ENCODE peak calls at places on chromosomes 7 and 10, in seven cellular contexts. C is AG10803; I is mesothelial cell of epicardium; V is stimulated activated CD4-positive, alpha-beta T cell treated with anti-CD3 and anti-CD28 coated beads, TNF-alpha, amount 100 ng/mL, for 48 hours; L is mammary epithelial cell; Y is heart left ventricle; A is mesendoderm. U is an unnamed sample.

GRCh38 chr7:87517136-87517805 is 41.8 kb upstream of the ABCB4 start:
- DNase-seq in I (no peak), A (no peak), V (no peak), C (peak; percentile 8), Y (no peak), L (peak; percentile 18), U (no peak)

GRCh38 chr7:26165950-26166680 is 14.1 kb downstream of the NFE2L3 start:
- DNase-seq in Y (no peak), A (no peak), L (no peak), V (no peak), C (no peak), I (no peak), U (no peak)

GRCh38 chr7:23273141-23273599 is 26.0 kb upstream of the MALSU1 start:
- DNase-seq in A (peak; percentile 92), V (peak; percentile 94), Y (peak; percentile 64), C (peak; percentile 60), I (peak; percentile 89), L (peak; percentile 88), U (peak; percentile 84)

GRCh38 chr10:109914966-109915365 is 8.3 kb downstream of the XPNPEP1 start:
- DNase-seq in Y (no peak), A (no peak), V (no peak), C (peak; percentile 83), I (no peak), L (peak; percentile 91), U (no peak)

GRCh38 chr10:67306588-67307205 is 380.9 kb downstream of the LRRTM3 start:
- DNase-seq in Y (no peak), I (no peak), A (peak; percentile 59), C (no peak), L (peak; percentile 0), V (no peak), U (no peak)

GRCh38 chr7:100573691-100574361 is at the start of gene SAP25:
- DNase-seq in C (no peak), V (no peak), A (no peak), I (no peak), Y (no peak), L (no peak), U (no peak)

GRCh38 chr10:31619410-31620095 is 300.5 kb downstream of the ZEB1 start:
- DNase-seq in Y (peak; percentile 59), L (no peak), V (no peak), A (no peak), C (peak; percentile 55), I (no peak), U (no peak)

GRCh38 chr10:63434866-63435854 is 30.6 kb downstream of the JMJD1C start:
- DNase-seq in L (no peak), I (no peak), C (no peak), Y (no peak), V (no peak), A (peak; percentile 50), U (no peak)

GRCh38 chr7:137992738-137993394 is 9.0 kb downstream of the CREB3L2 start:
- DNase-seq in A (no peak), Y (peak; percentile 51), C (peak; percentile 100), L (peak; percentile 76), V (no peak), I (no peak), U (no peak)

GRCh38 chr7:138981332-138982203 is at the start of gene KIAA1549:
- DNase-seq in C (peak; percentile 71), I (peak; percentile 78), A (peak; percentile 78), L (peak; percentile 60), Y (peak; percentile 67), V (peak; percentile 45), U (no peak)

GRCh38 chr10:28930520-28931495 is 253.5 kb downstream of the BAMBI start:
- DNase-seq in C (no peak), Y (no peak), A (no peak), V (no peak), L (no peak), I (no peak), U (no peak)

GRCh38 chr10:3852147-3852904 is 67.3 kb upstream of the KLF6 start:
- DNase-seq in A (peak; percentile 92), V (peak; percentile 51), I (no peak), L (peak; percentile 100), C (peak; percentile 94), Y (peak; percentile 69), U (no peak)

GRCh38 chr10:110426294-110427153 is 71.2 kb upstream of the DUSP5 start:
- DNase-seq in V (no peak), I (no peak), L (no peak), Y (peak; percentile 30), A (peak; percentile 63), C (peak; percentile 90), U (no peak)

GRCh38 chr10:77846718-77847311 is 79.7 kb downstream of the DLG5 start:
- DNase-seq in V (peak; percentile 49), L (peak; percentile 46), Y (peak; percentile 68), C (peak; percentile 59), I (peak; percentile 89), A (peak; percentile 86), U (no peak)

U was measured in CMK.